ENCODE peak calls at places on chromosomes 11 and 22, in eight cellular contexts. A, M, B, D, I, K, O and Z are unnamed samples.

GRCh38 chr22:42844756-42845155 is 12.3 kb downstream of the ARFGAP3 start:
- DNase-seq in A (peak), D (peak), M (peak), O (no peak), K (no peak), B (no peak), I (no peak), Z (no peak)

GRCh38 chr11:605286-606129 is 10.2 kb downstream of the IRF7 start:
- DNase-seq in M (no peak), A (no peak), O (no peak), I (no peak), B (peak), K (no peak), D (no peak), Z (no peak)

GRCh38 chr11:28132541-28132940 is 24.4 kb downstream of the METTL15 start:
- DNase-seq in A (no peak), I (no peak), D (no peak), M (peak), K (no peak), B (no peak), O (no peak), Z (no peak)

GRCh38 chr22:42367980-42368378 is 64.2 kb downstream of the NFAM1 start:
- DNase-seq in D (no peak), A (no peak), M (no peak), I (no peak), K (no peak), B (no peak), O (peak), Z (no peak)

GRCh38 chr11:86151188-86152005 is 82.5 kb upstream of the PICALM start:
- DNase-seq in K (no peak), D (peak), M (peak), A (no peak), I (peak), O (peak), B (no peak), Z (no peak)

GRCh38 chr11:116194156-116194904 is 578.5 kb downstream of the BUD13 start:
- DNase-seq in M (no peak), D (no peak), I (no peak), B (no peak), K (no peak), A (no peak), O (no peak), Z (no peak)

GRCh38 chr11:94721565-94722292 is 46.4 kb upstream of the AMOTL1 start:
- DNase-seq in I (no peak), A (no peak), D (no peak), M (no peak), B (no peak), O (no peak), K (no peak), Z (no peak)

GRCh38 chr22:35678836-35679235 is 30.6 kb downstream of the APOL6 start:
- DNase-seq in I (no peak), K (no peak), M (no peak), B (no peak), D (no peak), A (no peak), O (no peak), Z (no peak)

GRCh38 chr11:1158681-1159525 is 1.1 kb downstream of the MUC5AC start:
- DNase-seq in O (no peak), D (no peak), M (no peak), A (no peak), B (no peak), K (no peak), I (no peak), Z (no peak)

GRCh38 chr11:57815476-57815875 is 53.9 kb downstream of the CTNND1 start:
- DNase-seq in M (no peak), I (no peak), A (no peak), B (no peak), O (no peak), D (no peak), K (no peak), Z (no peak)

GRCh38 chr22:21032037-21032842 is at the start of gene SLC7A4:
- DNase-seq in K (no peak), D (no peak), B (no peak), M (no peak), A (no peak), O (no peak), I (no peak), Z (no peak)

GRCh38 chr22:39748877-39749276 is 144.7 kb downstream of the ENTHD1 start:
- DNase-seq in M (peak), O (no peak), B (no peak), D (peak), I (peak), A (peak), K (no peak), Z (peak)

GRCh38 chr11:32391965-32392553 is 43.3 kb downstream of the WT1 start:
- DNase-seq in D (peak), I (peak), K (peak), O (no peak), A (no peak), M (peak), B (no peak), Z (peak)

GRCh38 chr11:1062075-1062820 is 12.4 kb upstream of the MUC2 start:
- DNase-seq in K (no peak), B (peak), A (no peak), I (no peak), D (no peak), M (no peak), O (no peak), Z (no peak)

GRCh38 chr22:19720999-19721485 is 2.3 kb upstream of the GP1BB start:
- DNase-seq in M (no peak), D (no peak), A (no peak), I (no peak), O (no peak), B (no peak), K (no peak), Z (no peak)

GRCh38 chr11:12581923-12582322 is 92.3 kb upstream of the TEAD1 start:
- DNase-seq in K (peak), I (peak), B (no peak), A (peak), M (peak), O (no peak), D (peak), Z (peak)

GRCh38 chr22:28013611-28014010 is 94.6 kb upstream of the PITPNB start:
- DNase-seq in M (no peak), K (no peak), B (no peak), A (no peak), D (no peak), I (no peak), O (peak), Z (no peak)

GRCh38 chr11:26483101-26483500 is 89.0 kb downstream of the MUC15 start:
- DNase-seq in M (peak), B (no peak), A (peak), D (no peak), O (no peak), K (peak), I (peak), Z (peak)

GRCh38 chr11:72349616-72350218 is 84.6 kb downstream of the CLPB start:
- DNase-seq in B (no peak), A (no peak), I (no peak), K (no peak), D (no peak), M (peak), O (peak), Z (no peak)

GRCh38 chr11:29485641-29486040 is 531.2 kb downstream of the KCNA4 start:
- DNase-seq in M (no peak), O (no peak), K (no peak), A (no peak), I (no peak), D (no peak), B (no peak), Z (no peak)

GRCh38 chr22:36369922-36370781 is 17.6 kb downstream of the MYH9 start:
- DNase-seq in O (peak), B (peak), D (peak), M (peak), A (no peak), I (peak), K (no peak), Z (no peak)

GRCh38 chr22:27113211-27114030 is 456.0 kb downstream of the MIAT start:
- DNase-seq in I (peak), D (peak), O (peak), K (peak), B (no peak), M (peak), A (peak), Z (peak)

GRCh38 chr11:3867209-3868071 is 12.0 kb downstream of the STIM1 start:
- DNase-seq in A (no peak), O (peak), K (peak), I (peak), D (no peak), M (peak), B (no peak), Z (no peak)

GRCh38 chr22:29784451-29785361 is 17.5 kb downstream of the UQCR10 start:
- DNase-seq in A (no peak), K (no peak), M (no peak), I (peak), D (no peak), O (peak), B (no peak), Z (no peak)

GRCh38 chr11:111637885-111638284 is 35.6 kb downstream of the SIK2 start:
- DNase-seq in A (no peak), B (no peak), M (no peak), I (no peak), K (no peak), O (no peak), D (no peak), Z (no peak)

GRCh38 chr11:898160-898517 is 12.5 kb downstream of the CHID1 start:
- DNase-seq in K (no peak), O (no peak), D (peak), I (peak), A (peak), M (peak), B (no peak), Z (no peak)

GRCh38 chr22:26579331-26579886 is 10.5 kb downstream of the TPST2 start:
- DNase-seq in D (no peak), K (no peak), B (peak), O (no peak), A (no peak), M (no peak), I (no peak), Z (no peak)

GRCh38 chr11:11620966-11621880 is 582 bp downstream of the GALNT18 start:
- DNase-seq in B (peak), I (peak), K (no peak), O (peak), M (peak), D (peak), A (peak), Z (no peak)

GRCh38 chr11:112968988-112969714 is 7.9 kb downstream of the NCAM1 start:
- DNase-seq in O (no peak), A (peak), D (peak), K (peak), I (peak), M (peak), B (no peak), Z (peak)

DNA sequence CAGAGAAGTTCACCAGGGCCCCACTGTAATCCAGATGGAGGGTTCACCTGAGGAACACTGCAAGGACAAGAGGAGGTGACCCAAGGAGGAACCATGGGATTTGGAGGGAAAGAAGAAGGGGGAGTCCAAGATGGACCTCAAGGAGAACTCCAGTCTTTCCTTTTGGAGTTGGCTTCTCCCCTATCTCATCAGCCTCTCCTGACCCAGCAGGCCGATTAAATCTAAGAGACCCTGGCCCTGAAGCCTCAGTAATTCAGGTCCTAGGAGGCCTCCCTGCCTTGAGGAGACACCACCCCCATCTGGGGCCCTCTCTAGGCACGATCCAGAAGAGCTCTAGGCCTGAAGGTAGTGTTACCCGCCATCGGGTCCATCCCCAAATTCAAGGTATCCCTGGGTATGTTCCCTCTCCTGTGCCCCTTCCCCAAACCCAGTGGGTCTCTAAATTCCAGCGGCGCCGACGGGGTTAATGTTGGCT is 15.1 kb upstream of the DGKZ start:
- DNase-seq in D (no peak), M (no peak), I (no peak), O (no peak), A (no peak), K (no peak), B (no peak), Z (no peak)
- H3K4me3 ChIP-seq in D (no peak), M (no peak), I (no peak), O (peak), A (no peak), K (no peak), B (no peak), Z (peak)

GRCh38 chr11:36015806-36016205 is 71.9 kb downstream of the LDLRAD3 start:
- DNase-seq in O (peak), D (no peak), K (no peak), M (peak), A (no peak), B (no peak), I (no peak), Z (no peak)
- H3K4me3 ChIP-seq in O (no peak), D (no peak), K (no peak), M (no peak), A (no peak), B (no peak), I (no peak), Z (no peak)

GRCh38 chr11:134987828-134988227 is 575.8 kb upstream of the B3GAT1 start:
- DNase-seq in K (no peak), D (no peak), B (no peak), I (no peak), M (no peak), O (no peak), A (no peak), Z (no peak)
- H3K4me3 ChIP-seq in K (no peak), D (no peak), B (no peak), I (no peak), M (no peak), O (no peak), A (no peak), Z (no peak)

GRCh38 chr11:16893456-16894076 is 120.6 kb downstream of the PLEKHA7 start:
- DNase-seq in K (no peak), O (no peak), M (no peak), B (no peak), A (no peak), D (no peak), I (no peak), Z (no peak)
- H3K4me3 ChIP-seq in K (no peak), O (no peak), M (no peak), B (no peak), A (no peak), D (no peak), I (no peak), Z (no peak)